ENCODE peak calls at places on chromosomes 6 and 20, in nine cellular contexts. Q is HCT116, K is ovary, Z is stomach, S is NB4, B is uterus, D is lower leg skin, X is gastrocnemius medialis, H is body of pancreas. R is an unnamed sample.

GRCh38 chr6:108720798-108721197 is 127.4 kb upstream of the ARMC2 start:
- DNase-seq in D (no peak), B (no peak), S (no peak), X (no peak), Q (no peak), H (no peak), Z (no peak), K (no peak), R (no peak)

GRCh38 chr6:155387551-155387950 is 68.1 kb downstream of the NOX3 start:
- DNase-seq in Z (no peak), Q (no peak), S (no peak), D (no peak), K (no peak), H (no peak), X (no peak), B (no peak), R (no peak)

GRCh38 chr20:58640446-58640845 is 10.6 kb upstream of the STX16 start:
- DNase-seq in K (no peak), Z (no peak), S (peak; percentile 40), H (no peak), Q (no peak), B (no peak), X (no peak), D (peak; percentile 58), R (no peak)

GRCh38 chr6:163406320-163406719 is 8.2 kb upstream of the QKI start:
- DNase-seq in B (no peak), S (no peak), X (no peak), K (no peak), D (no peak), Q (no peak), H (no peak), Z (no peak), R (no peak)

GRCh38 chr20:43534016-43534415 is 24.8 kb upstream of the SGK2 start:
- DNase-seq in S (no peak), X (no peak), K (no peak), Q (no peak), D (peak; percentile 76), B (no peak), Z (no peak), H (no peak), R (no peak)

GRCh38 chr20:24995741-24996448 is 3.3 kb upstream of the APMAP start:
- DNase-seq in D (peak; percentile 72), X (no peak), S (no peak), Q (no peak), Z (no peak), K (no peak), H (no peak), B (no peak), R (no peak)

GRCh38 chr6:45657243-45657642 is 279.5 kb upstream of the SUPT3H start:
- DNase-seq in S (no peak), D (no peak), Z (no peak), B (no peak), X (no peak), H (no peak), Q (no peak), K (no peak), R (no peak)

GRCh38 chr6:42378125-42378524 is 73.6 kb downstream of the TRERF1 start:
- DNase-seq in Q (no peak), H (no peak), B (no peak), S (no peak), Z (no peak), D (no peak), X (no peak), K (no peak), R (no peak)

GRCh38 chr6:156776470-156776840 is 723 bp upstream of the ARID1B start:
- DNase-seq in B (no peak), Q (no peak), K (no peak), S (peak; percentile 67), Z (no peak), X (no peak), H (peak; percentile 28), D (no peak), R (no peak)

GRCh38 chr20:6265204-6265904 is 142.5 kb upstream of the FERMT1 start:
- DNase-seq in K (no peak), Q (peak; percentile 7), H (peak; percentile 7), Z (no peak), X (no peak), S (peak; percentile 82), D (no peak), B (no peak), R (peak; percentile 61)

GRCh38 chr6:2264932-2265331 is 19.5 kb upstream of the GMDS start:
- DNase-seq in Q (no peak), B (no peak), X (no peak), H (no peak), Z (no peak), K (no peak), S (no peak), D (no peak), R (no peak)

GRCh38 chr6:133903855-133904254 is 14.9 kb downstream of the TCF21 start:
- DNase-seq in Z (no peak), H (no peak), S (no peak), K (no peak), D (no peak), Q (no peak), B (no peak), X (no peak), R (no peak)

GRCh38 chr6:63351995-63352586 is 32.3 kb upstream of the LGSN start:
- DNase-seq in S (peak; percentile 63), Z (no peak), B (no peak), H (no peak), X (no peak), Q (peak; percentile 33), D (no peak), K (no peak), R (no peak)

GRCh38 chr20:29297411-29298270 is 1959.8 kb upstream of the DEFB115 start:
- DNase-seq in Z (no peak), H (no peak), K (no peak), D (no peak), X (no peak), B (no peak), S (no peak), Q (no peak), R (no peak)

GRCh38 chr20:37395921-37396519 is 50.1 kb downstream of the SRC start:
- DNase-seq in H (no peak), Z (no peak), X (no peak), S (peak; percentile 76), D (no peak), Q (no peak), B (no peak), K (no peak), R (no peak)

GRCh38 chr6:13275435-13275989 is 52.8 kb downstream of the TBC1D7 start:
- DNase-seq in K (no peak), Z (no peak), Q (no peak), D (no peak), H (no peak), S (no peak), B (no peak), X (no peak), R (no peak)
- TF ChIP-seq CTCF in K (no peak), Z (no peak), Q (no peak), D (no peak), H (no peak), S (no peak), B (no peak), X (no peak), R (no peak)

GRCh38 chr20:53950031-53950430 is 120.4 kb downstream of the BCAS1 start:
- DNase-seq in H (no peak), B (no peak), S (peak; percentile 56), K (no peak), X (no peak), Z (no peak), D (no peak), Q (no peak), R (no peak)
- TF ChIP-seq POLR2A in H (no peak), B (no peak), S (no peak), K (no peak), X (no peak), Z (no peak), D (no peak), Q (no peak), R (no peak)

GRCh38 chr20:41173791-41174341 is 36.5 kb downstream of the PLCG1 start:
- DNase-seq in X (peak; percentile 15), K (peak; percentile 25), D (peak; percentile 78), S (no peak), B (peak; percentile 20), Z (peak; percentile 21), Q (no peak), H (no peak), R (peak; percentile 2)

GRCh38 chr20:41172296-41173140 is 35.2 kb downstream of the PLCG1 start:
- DNase-seq in Z (peak; percentile 25), H (no peak), S (no peak), X (peak; percentile 23), K (peak; percentile 44), B (peak; percentile 50), D (peak; percentile 87), Q (no peak), R (no peak)

GRCh38 chr20:41171736-41172295 is 34.5 kb downstream of the PLCG1 start:
- DNase-seq in K (peak; percentile 14), S (no peak), H (no peak), B (peak; percentile 14), X (no peak), Q (no peak), D (peak; percentile 74), Z (peak; percentile 0), R (no peak)

GRCh38 chr20:41174373-41174772 is 37.0 kb downstream of the PLCG1 start:
- DNase-seq in D (peak; percentile 59), H (no peak), X (peak; percentile 9), S (no peak), B (peak; percentile 14), Z (no peak), K (peak; percentile 16), Q (no peak), R (no peak)

GRCh38 chr20:41173161-41173721 is 35.9 kb downstream of the PLCG1 start:
- DNase-seq in B (peak; percentile 91), K (peak; percentile 94), X (peak; percentile 83), Z (peak; percentile 82), H (peak; percentile 91), D (peak; percentile 98), Q (peak; percentile 18), S (peak; percentile 70), R (peak; percentile 79)
- TF ChIP-seq CTCF in B (peak; percentile 99), K (peak; percentile 96), X (peak; percentile 98), Z (peak; percentile 95), H (peak; percentile 92), D (no peak), Q (peak; percentile 83), S (peak; percentile 99), R (peak; percentile 92)

GRCh38 chr6:136639671-136640070 is 89.4 kb upstream of the MAP7 start:
- DNase-seq in Z (no peak), H (no peak), B (no peak), S (peak; percentile 9), Q (no peak), X (no peak), D (no peak), K (no peak), R (no peak)

GRCh38 chr6:136641166-136641565 is 90.9 kb upstream of the MAP7 start:
- DNase-seq in X (no peak), K (no peak), Q (no peak), H (no peak), S (no peak), Z (no peak), D (no peak), B (no peak), R (no peak)

GRCh38 chr6:136633355-136633754 is 83.1 kb upstream of the MAP7 start:
- DNase-seq in D (no peak), X (no peak), B (no peak), Q (no peak), S (no peak), H (no peak), Z (no peak), K (no peak), R (no peak)

GRCh38 chr6:136640132-136640915 is 90.1 kb upstream of the MAP7 start:
- DNase-seq in K (no peak), S (peak; percentile 9), B (no peak), H (no peak), Q (no peak), Z (no peak), X (peak; percentile 27), D (no peak), R (no peak)

GRCh38 chr6:136635615-136636014 is 85.4 kb upstream of the MAP7 start:
- DNase-seq in B (no peak), X (no peak), D (no peak), K (no peak), Q (no peak), S (no peak), Z (no peak), H (no peak), R (no peak)
- TF ChIP-seq POLR2A in B (no peak), X (no peak), D (no peak), K (no peak), Q (no peak), S (no peak), Z (no peak), H (no peak), R (no peak)